ENCODE peak calls at places on chromosome 1, in five cellular contexts. B, Z, M, C and P are unnamed samples.

GRCh38 chr1:16070640-16071355 is 2.7 kb downstream of the FAM131C start:
- DNase-seq in B (no peak), Z (no peak), M (no peak), C (no peak), P (no peak)

GRCh38 chr1:91015358-91015780 is 6.5 kb downstream of the ZNF644 start:
- DNase-seq in B (no peak), Z (no peak), M (no peak), C (no peak), P (peak)

GRCh38 chr1:115929846-115930245 is 46.5 kb upstream of the SLC22A15 start:
- DNase-seq in B (no peak), Z (no peak), M (no peak), C (peak), P (peak)

GRCh38 chr1:207186503-207186902 is 82.5 kb downstream of the C4BPA start:
- DNase-seq in B (peak), Z (no peak), M (no peak), C (no peak), P (peak)

GRCh38 chr1:3692593-3692992 is 40.3 kb downstream of the TP73 start:
- DNase-seq in B (no peak), Z (no peak), M (no peak), C (no peak), P (no peak)

GRCh38 chr1:29984544-29985375 is 738.6 kb downstream of the MATN1 start:
- DNase-seq in B (no peak), Z (no peak), M (no peak), C (no peak), P (no peak)

GRCh38 chr1:205663286-205663994 is 16.9 kb downstream of the SLC45A3 start:
- DNase-seq in B (no peak), Z (no peak), M (no peak), C (no peak), P (no peak)

GRCh38 chr1:7390604-7391000 is 380.5 kb upstream of the VAMP3 start:
- DNase-seq in B (no peak), Z (no peak), M (no peak), C (no peak), P (no peak)

GRCh38 chr1:244384066-244384465 is 67.6 kb downstream of the ADSS2 start:
- DNase-seq in B (no peak), Z (no peak), M (no peak), C (no peak), P (no peak)

GRCh38 chr1:97796716-97797115 is 124.1 kb downstream of the DPYD start:
- DNase-seq in B (no peak), Z (no peak), M (no peak), C (no peak), P (no peak)

GRCh38 chr1:15205586-15206346 is 41.3 kb upstream of the FHAD1 start:
- DNase-seq in B (no peak), Z (no peak), M (no peak), C (no peak), P (no peak)

GRCh38 chr1:160855181-160855981 is 7.3 kb downstream of the CD244 start:
- DNase-seq in B (no peak), Z (no peak), M (no peak), C (no peak), P (no peak)

GRCh38 chr1:96522927-96523326 is 198.7 kb upstream of the PTBP2 start:
- DNase-seq in B (no peak), Z (no peak), M (no peak), C (no peak), P (no peak)

GRCh38 chr1:111948209-111949131 is 41.0 kb downstream of the KCND3 start:
- DNase-seq in B (no peak), Z (no peak), M (peak), C (peak), P (peak)

GRCh38 chr1:47558601-47559593 is 121.1 kb downstream of the FOXD2 start:
- DNase-seq in B (no peak), Z (no peak), M (no peak), C (no peak), P (peak)

GRCh38 chr1:3669421-3669821 is 17.1 kb downstream of the TP73 start:
- DNase-seq in B (no peak), Z (no peak), M (no peak), C (no peak), P (no peak)

GRCh38 chr1:15280416-15280815 is 33.4 kb downstream of the FHAD1 start:
- DNase-seq in B (no peak), Z (no peak), M (no peak), C (no peak), P (no peak)

GRCh38 chr1:40834968-40835545 is 27.1 kb downstream of the CITED4 start:
- DNase-seq in B (no peak), Z (no peak), M (no peak), C (no peak), P (no peak)

GRCh38 chr1:3954391-3955160 is 54.5 kb upstream of the C1orf174 start:
- DNase-seq in B (no peak), Z (no peak), M (no peak), C (no peak), P (no peak)

GRCh38 chr1:68916227-68916853 is 419.5 kb upstream of the DEPDC1 start:
- DNase-seq in B (peak), Z (peak), M (peak), C (no peak), P (peak)

GRCh38 chr1:228866498-228866897 is 131.2 kb downstream of the RHOU start:
- DNase-seq in B (peak), Z (no peak), M (no peak), C (peak), P (no peak)

GRCh38 chr1:147504801-147505303 is 36.4 kb upstream of the BCL9 start:
- DNase-seq in B (peak), Z (no peak), M (peak), C (peak), P (no peak)

GRCh38 chr1:154768456-154769125 is 101.5 kb downstream of the KCNN3 start:
- DNase-seq in B (peak), Z (no peak), M (no peak), C (no peak), P (no peak)

GRCh38 chr1:114335273-114335672 is 175.7 kb downstream of the TRIM33 start:
- DNase-seq in B (no peak), Z (no peak), M (no peak), C (no peak), P (no peak)

GRCh38 chr1:60132985-60133673 is 59.6 kb upstream of the C1orf87 start:
- DNase-seq in B (peak), Z (no peak), M (no peak), C (peak), P (no peak)

GRCh38 chr1:156489166-156489934 is 11.2 kb downstream of the MEF2D start:
- DNase-seq in B (no peak), Z (no peak), M (peak), C (peak), P (no peak)

GRCh38 chr1:172966844-172967540 is 83.7 kb downstream of the TNFSF18 start:
- DNase-seq in B (no peak), Z (no peak), M (no peak), C (no peak), P (no peak)

GRCh38 chr1:115649964-115650363 is 8.2 kb downstream of the VANGL1 start:
- DNase-seq in B (no peak), Z (no peak), M (no peak), C (no peak), P (no peak)

GRCh38 chr1:233656700-233657099 is 42.8 kb downstream of the KCNK1 start:
- DNase-seq in B (no peak), Z (no peak), M (no peak), C (no peak), P (no peak)
- H3K27ac ChIP-seq in B (no peak), Z (no peak), M (peak), C (no peak), P (peak)

DNA sequence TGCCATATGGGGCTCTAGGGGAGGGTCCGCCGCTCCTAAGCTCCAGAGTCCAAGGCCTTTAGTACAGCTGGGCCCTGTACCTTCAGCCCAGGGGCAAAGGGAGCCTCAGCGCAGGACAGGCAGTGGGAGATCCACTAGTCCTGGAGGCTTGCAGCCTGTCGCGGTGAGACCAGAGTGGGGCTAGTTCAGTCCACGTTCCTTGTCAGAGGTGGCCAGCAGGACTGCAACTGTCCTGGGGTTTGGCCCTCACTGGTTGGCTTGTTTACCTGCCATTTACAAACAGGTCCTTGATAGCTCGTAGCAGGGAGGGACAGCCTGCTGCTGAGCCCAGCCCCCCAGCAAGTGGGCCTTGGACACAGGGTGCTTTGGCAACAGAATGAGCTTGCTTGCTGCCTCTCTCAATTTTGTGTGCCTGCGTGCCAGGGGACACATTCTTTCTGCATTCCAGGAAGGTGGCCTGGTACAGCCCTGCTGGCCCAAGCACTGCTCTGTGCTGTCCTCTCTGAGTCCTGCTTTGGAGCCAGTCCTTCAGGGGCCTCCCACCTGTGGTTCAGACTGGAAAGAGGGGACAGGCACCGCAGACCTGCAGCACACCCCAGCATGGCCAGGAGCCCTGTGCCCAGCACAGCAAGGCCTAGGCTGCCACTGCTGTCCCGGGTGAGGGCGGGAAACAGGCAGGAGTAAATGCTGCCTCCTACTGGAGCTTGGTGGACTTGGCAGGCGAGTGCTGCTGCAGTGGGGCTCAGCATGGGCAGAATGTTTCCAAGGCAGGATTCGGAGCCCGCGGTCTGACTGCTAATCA is 15.2 kb downstream of the H6PD start:
- DNase-seq in B (peak), Z (no peak), M (no peak), C (peak), P (no peak)
- TF ChIP-seq CTCF in B (peak), Z (peak), M (peak), C (peak), P (peak)

GRCh38 chr1:117531222-117531621 is 74.6 kb upstream of the TENT5C start:
- DNase-seq in B (no peak), Z (no peak), M (no peak), C (no peak), P (peak)

GRCh38 chr1:117523111-117523510 is 82.7 kb upstream of the TENT5C start:
- DNase-seq in B (no peak), Z (no peak), M (no peak), C (no peak), P (no peak)

GRCh38 chr1:117529683-117530082 is 76.2 kb upstream of the TENT5C start:
- DNase-seq in B (no peak), Z (no peak), M (no peak), C (no peak), P (no peak)

GRCh38 chr1:117527111-117527510 is 78.7 kb upstream of the TENT5C start:
- DNase-seq in B (no peak), Z (no peak), M (no peak), C (no peak), P (no peak)

GRCh38 chr1:117527566-117528102 is 78.2 kb upstream of the TENT5C start:
- DNase-seq in B (peak), Z (no peak), M (no peak), C (no peak), P (no peak)
- H3K27ac ChIP-seq in B (no peak), Z (no peak), M (no peak), C (no peak), P (no peak)

GRCh38 chr1:203368624-203369451 is 17.9 kb upstream of the FMOD start:
- DNase-seq in B (peak), Z (no peak), M (no peak), C (no peak), P (peak)
- TF ChIP-seq CTCF in B (peak), Z (peak), M (peak), C (peak), P (peak)

DNA sequence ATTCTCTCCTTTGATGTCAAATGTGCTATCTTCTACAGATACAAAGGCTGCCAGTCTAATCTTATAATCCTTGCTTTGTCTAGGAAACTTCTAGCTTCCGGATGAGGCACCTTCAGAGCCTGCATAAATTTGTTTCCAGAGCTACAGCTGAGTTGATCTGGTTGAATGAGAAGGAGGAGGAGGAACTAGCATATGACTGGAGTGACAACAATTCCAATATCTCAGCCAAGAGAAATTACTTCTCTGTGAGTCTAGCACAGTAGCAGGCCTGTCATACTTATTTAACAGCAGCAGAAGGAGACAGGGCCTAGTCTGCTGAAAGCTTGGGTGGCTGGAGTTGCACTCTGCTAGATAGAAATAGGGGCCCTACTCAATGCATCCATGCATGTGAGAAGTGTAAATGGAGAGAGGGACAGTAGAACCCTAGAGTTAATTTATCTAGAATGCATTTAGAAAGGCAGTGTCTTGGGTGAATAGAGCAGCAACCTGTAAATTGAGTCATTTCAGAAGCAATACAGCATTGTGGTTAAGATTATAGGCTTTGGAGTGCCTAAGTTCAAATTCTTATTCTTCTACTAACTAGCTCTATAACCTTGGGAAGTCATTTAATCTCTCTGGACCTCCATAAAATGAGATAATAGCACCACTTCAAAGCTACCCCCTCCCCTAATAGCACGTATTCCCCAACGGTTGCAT is 89.0 kb downstream of the MACF1 start:
- DNase-seq in B (no peak), Z (no peak), M (no peak), C (no peak), P (peak)
- H3K27ac ChIP-seq in B (no peak), Z (no peak), M (peak), C (no peak), P (no peak)

GRCh38 chr1:10753279-10753678 is 43.2 kb downstream of the CASZ1 start:
- DNase-seq in B (no peak), Z (no peak), M (no peak), C (peak), P (no peak)
- TF ChIP-seq CTCF in B (no peak), Z (no peak), M (no peak), C (no peak), P (peak)

GRCh38 chr1:235076504-235077162 is 52.0 kb downstream of the TOMM20 start:
- DNase-seq in B (no peak), Z (no peak), M (no peak), C (no peak), P (no peak)
- H3K27ac ChIP-seq in B (no peak), Z (peak), M (peak), C (no peak), P (no peak)

GRCh38 chr1:1374861-1375662 is at the start of gene AURKAIP1:
- DNase-seq in B (peak), Z (peak), M (peak), C (peak), P (peak)
- TF ChIP-seq CTCF in B (peak), Z (peak), M (peak), C (peak), P (peak)